ENCODE peak calls at places on chromosomes 1 and 21, in seven cellular contexts. B is tibial artery, G is colonic mucosa, X is MM.1S, W is esophagus squamous epithelium, E is aorta, N is left lung. P is an unnamed sample.
A peak's percentile ranks its signal among the peaks of the same experiment; 100 is the strongest.

GRCh38 chr1:169546087-169546995 is 39.9 kb downstream of the F5 start:
- DNase-seq in W (no peak), X (peak; percentile 86), G (peak; percentile 77), N (no peak), E (no peak), B (no peak), P (peak; percentile 25)

GRCh38 chr1:40712405-40712944 is 21.0 kb downstream of the NFYC start:
- DNase-seq in B (no peak), E (no peak), X (no peak), W (no peak), G (no peak), N (no peak), P (no peak)

GRCh38 chr1:227944931-227945890 is 2.5 kb downstream of the WNT9A start:
- DNase-seq in G (peak; percentile 18), E (peak; percentile 66), B (peak; percentile 59), X (peak; percentile 3), W (no peak), N (no peak), P (no peak)

GRCh38 chr1:115980156-115980555 is 3.8 kb downstream of the SLC22A15 start:
- DNase-seq in B (no peak), X (no peak), W (no peak), N (no peak), E (no peak), G (no peak), P (no peak)

GRCh38 chr21:43591468-43592050 is 67.7 kb downstream of the HSF2BP start:
- DNase-seq in X (no peak), G (no peak), B (no peak), E (no peak), N (no peak), W (no peak), P (no peak)

GRCh38 chr1:20814472-20814871 is 27.4 kb upstream of the HP1BP3 start:
- DNase-seq in N (no peak), E (no peak), X (no peak), W (no peak), G (no peak), B (no peak), P (no peak)

GRCh38 chr1:8259498-8260290 is 58.2 kb upstream of the SLC45A1 start:
- DNase-seq in N (peak; percentile 66), G (peak; percentile 69), X (no peak), B (peak; percentile 79), E (peak; percentile 74), W (no peak), P (no peak)

GRCh38 chr1:74266001-74266400 is 30.8 kb downstream of the TNNI3K start:
- DNase-seq in E (no peak), N (no peak), X (no peak), W (no peak), B (no peak), G (no peak), P (no peak)

GRCh38 chr1:34770891-34771508 is 10.0 kb upstream of the GJB3 start:
- DNase-seq in G (no peak), X (no peak), W (no peak), E (no peak), B (no peak), N (no peak), P (no peak)

GRCh38 chr1:10866314-10867091 is 70.1 kb upstream of the CASZ1 start:
- DNase-seq in N (no peak), E (peak; percentile 70), B (no peak), G (peak; percentile 34), X (no peak), W (no peak), P (no peak)

GRCh38 chr1:198156745-198157240 is at the start of gene NEK7:
- DNase-seq in N (peak; percentile 87), W (peak; percentile 39), G (peak; percentile 90), B (peak; percentile 93), E (peak; percentile 93), X (peak; percentile 83), P (peak; percentile 65)

GRCh38 chr1:167617100-167617949 is 12.7 kb upstream of the RCSD1 start:
- DNase-seq in G (no peak), B (peak; percentile 69), W (no peak), N (no peak), E (no peak), X (peak; percentile 82), P (no peak)

GRCh38 chr1:226397955-226398636 is 9.8 kb downstream of the PARP1 start:
- DNase-seq in X (no peak), B (no peak), N (no peak), W (no peak), G (no peak), E (no peak), P (no peak)

GRCh38 chr21:10641107-10641506 is 119.7 kb downstream of the TPTE start:
- DNase-seq in E (no peak), G (no peak), W (no peak), N (no peak), X (peak; percentile 50), B (no peak), P (no peak)

GRCh38 chr1:223189903-223190724 is 47.1 kb upstream of the TLR5 start:
- DNase-seq in X (peak; percentile 51), G (no peak), W (no peak), B (no peak), N (no peak), E (no peak), P (peak; percentile 59)

GRCh38 chr1:231209531-231209930 is 31.5 kb upstream of the GNPAT start:
- DNase-seq in X (no peak), B (no peak), W (no peak), G (no peak), E (no peak), N (no peak), P (no peak)

GRCh38 chr1:28684937-28685336 is 16.4 kb downstream of the GMEB1 start:
- DNase-seq in X (no peak), N (no peak), B (no peak), E (no peak), W (no peak), G (no peak), P (no peak)

GRCh38 chr1:239912471-239912870 is 179.2 kb upstream of the FMN2 start:
- DNase-seq in B (no peak), E (no peak), N (no peak), G (no peak), X (peak; percentile 49), W (no peak), P (no peak)

GRCh38 chr21:44959376-44960091 is 19.7 kb downstream of the SLX9 start:
- DNase-seq in B (peak; percentile 68), X (no peak), G (no peak), W (no peak), E (peak; percentile 78), N (no peak), P (no peak)

GRCh38 chr1:78472851-78473496 is 17.8 kb upstream of the PTGFR start:
- DNase-seq in G (no peak), W (no peak), E (no peak), B (no peak), X (no peak), N (no peak), P (no peak)

GRCh38 chr1:1157914-1158710 is 15.6 kb upstream of the TTLL10 start:
- DNase-seq in N (peak; percentile 52), W (no peak), E (no peak), G (peak; percentile 86), B (no peak), X (no peak), P (peak; percentile 56)

GRCh38 chr1:42006836-42007235 is 88.1 kb upstream of the HIVEP3 start:
- DNase-seq in E (no peak), N (no peak), B (no peak), X (no peak), W (no peak), G (no peak), P (no peak)

GRCh38 chr21:43206231-43207042 is 37.6 kb downstream of the CRYAA start:
- DNase-seq in G (peak; percentile 12), W (no peak), N (peak; percentile 19), X (no peak), E (peak; percentile 54), B (peak; percentile 32), P (no peak)

GRCh38 chr1:19128965-19129514 is 81.0 kb downstream of the UBR4 start:
- DNase-seq in N (no peak), E (no peak), G (no peak), X (no peak), B (no peak), W (no peak), P (no peak)
- H3K36me3 ChIP-seq in N (peaks cover 100% of the 10 kb centered on the region), E (peaks cover 36% of the 10 kb centered on the region), G (peaks cover 27% of the 10 kb centered on the region), X (peaks cover 12% of the 10 kb centered on the region), B (peaks cover 93% of the 10 kb centered on the region), W (peaks cover 100% of the 10 kb centered on the region), P (peaks cover 68% of the 10 kb centered on the region)

DNA sequence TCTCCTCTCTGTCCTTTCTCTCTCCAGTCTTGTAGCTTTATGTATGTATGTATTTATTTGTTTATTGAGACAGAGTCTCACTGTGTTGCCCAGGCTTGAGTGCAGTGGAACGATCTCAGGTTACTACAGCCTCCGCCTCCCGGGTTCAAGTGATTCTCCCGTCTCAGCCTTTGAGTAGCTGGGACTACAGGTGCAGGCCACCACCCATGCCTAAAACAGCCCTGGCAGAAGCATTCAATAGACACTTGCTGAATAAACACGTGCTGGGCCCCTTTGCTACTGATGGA is 2.5 kb downstream of the KIAA2013 start:
- DNase-seq in W (no peak), E (no peak), B (no peak), X (no peak), G (no peak), N (no peak), P (no peak)
- H3K36me3 ChIP-seq in W (peaks cover 52% of the 10 kb centered on the region), E (no peaks in the 10 kb centered on the region), B (peaks cover 21% of the 10 kb centered on the region), X (no peaks in the 10 kb centered on the region), G (no peaks in the 10 kb centered on the region), N (peaks cover 52% of the 10 kb centered on the region), P (peaks cover 25% of the 10 kb centered on the region)

GRCh38 chr21:33668620-33669019 is 26.3 kb downstream of the ITSN1 start:
- DNase-seq in W (no peak), N (no peak), B (no peak), E (no peak), G (no peak), X (no peak), P (no peak)

GRCh38 chr21:33674226-33674625 is 31.9 kb downstream of the ITSN1 start:
- DNase-seq in B (no peak), W (no peak), X (peak; percentile 3), N (no peak), G (no peak), E (no peak), P (no peak)

GRCh38 chr21:33670076-33670475 is 27.8 kb downstream of the ITSN1 start:
- DNase-seq in G (no peak), X (peak; percentile 0), N (no peak), E (no peak), W (no peak), B (no peak), P (no peak)

GRCh38 chr21:33668180-33668579 is 25.9 kb downstream of the ITSN1 start:
- DNase-seq in X (no peak), W (no peak), B (no peak), N (no peak), E (no peak), G (no peak), P (no peak)

GRCh38 chr21:33673473-33673872 is 31.2 kb downstream of the ITSN1 start:
- DNase-seq in N (no peak), E (no peak), G (no peak), W (no peak), X (no peak), B (no peak), P (no peak)
- H3K36me3 ChIP-seq in N (no peaks in the 10 kb centered on the region), E (no peaks in the 10 kb centered on the region), G (no peaks in the 10 kb centered on the region), W (no peaks in the 10 kb centered on the region), X (no peaks in the 10 kb centered on the region), B (no peaks in the 10 kb centered on the region), P (no peaks in the 10 kb centered on the region)

DNA sequence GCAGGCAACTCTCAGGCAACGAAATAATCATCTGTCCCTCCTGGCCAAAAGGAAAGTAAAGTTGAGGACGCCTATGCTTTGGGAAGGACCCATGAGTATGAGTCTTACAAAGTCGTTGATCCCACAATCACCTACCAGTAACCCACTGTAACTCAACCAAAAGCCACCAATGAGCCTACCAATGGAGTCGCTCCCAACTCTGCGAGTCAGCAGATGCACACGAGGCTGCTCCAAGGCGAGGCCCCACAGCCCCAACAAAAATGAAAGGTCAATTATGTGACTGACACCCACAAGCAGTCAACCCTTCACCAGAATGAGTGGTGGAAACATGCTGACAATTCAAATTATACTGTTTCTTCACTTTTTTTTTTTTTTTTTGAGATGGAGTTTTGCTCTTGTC is 12.0 kb downstream of the SETD4 start:
- DNase-seq in G (no peak), N (no peak), W (no peak), X (no peak), B (no peak), E (no peak), P (no peak)
- H3K36me3 ChIP-seq in G (no peaks in the 10 kb centered on the region), N (peaks cover 92% of the 10 kb centered on the region), W (peaks cover 98% of the 10 kb centered on the region), X (peaks cover 6% of the 10 kb centered on the region), B (peaks cover 84% of the 10 kb centered on the region), E (peaks cover 11% of the 10 kb centered on the region), P (peaks cover 33% of the 10 kb centered on the region)

P was measured in CD8-positive, alpha-beta memory T cell.